ENCODE peak calls at places on chromosomes 6 and 20, in four cellular contexts. One of them, this sample, is unnamed.
A peak's percentile ranks its signal among the peaks of the same experiment; 100 is the strongest.

GRCh38 chr6:52642381-52642780 is 28.5 kb upstream of the TMEM14A start:
- DNase-seq in GM12878: no peak
- DNase-seq in K562: no peak
- DNase-seq in H1: no peak
- DNase-seq in this sample: no peak

GRCh38 chr6:136508701-136509387 is 41.4 kb downstream of the MAP7 start:
- DNase-seq in K562: no peak
- DNase-seq in GM12878: no peak
- DNase-seq in H1: no peak
- DNase-seq in this sample: no peak

GRCh38 chr6:74333406-74333805 is 637.4 kb downstream of the CD109 start:
- DNase-seq in K562: no peak
- DNase-seq in H1: no peak
- DNase-seq in GM12878: no peak
- DNase-seq in this sample: no peak

GRCh38 chr20:45290677-45291355 is 15.8 kb upstream of the RBPJL start:
- DNase-seq in H1: peak; percentile 90
- DNase-seq in K562: peak; percentile 73
- DNase-seq in GM12878: no peak
- DNase-seq in this sample: peak; percentile 76

GRCh38 chr6:15588966-15589634 is 73.7 kb downstream of the DTNBP1 start:
- DNase-seq in GM12878: no peak
- DNase-seq in K562: no peak
- DNase-seq in H1: no peak
- DNase-seq in this sample: no peak

GRCh38 chr6:134080171-134080795 is 27.9 kb upstream of the SLC2A12 start:
- DNase-seq in K562: no peak
- DNase-seq in GM12878: no peak
- DNase-seq in H1: no peak
- DNase-seq in this sample: no peak

GRCh38 chr20:15339264-15339663 is 1001.9 kb upstream of the FLRT3 start:
- DNase-seq in H1: no peak
- DNase-seq in K562: no peak
- DNase-seq in GM12878: no peak
- DNase-seq in this sample: no peak

GRCh38 chr20:20780127-20780822 is 67.8 kb upstream of the RALGAPA2 start:
- DNase-seq in H1: no peak
- DNase-seq in K562: no peak
- DNase-seq in GM12878: peak; percentile 15
- DNase-seq in this sample: peak; percentile 21

GRCh38 chr6:163415620-163416379 is 1.3 kb downstream of the QKI start:
- DNase-seq in K562: peak; percentile 39
- DNase-seq in H1: no peak
- DNase-seq in GM12878: peak; percentile 72
- DNase-seq in this sample: peak; percentile 53

DNA sequence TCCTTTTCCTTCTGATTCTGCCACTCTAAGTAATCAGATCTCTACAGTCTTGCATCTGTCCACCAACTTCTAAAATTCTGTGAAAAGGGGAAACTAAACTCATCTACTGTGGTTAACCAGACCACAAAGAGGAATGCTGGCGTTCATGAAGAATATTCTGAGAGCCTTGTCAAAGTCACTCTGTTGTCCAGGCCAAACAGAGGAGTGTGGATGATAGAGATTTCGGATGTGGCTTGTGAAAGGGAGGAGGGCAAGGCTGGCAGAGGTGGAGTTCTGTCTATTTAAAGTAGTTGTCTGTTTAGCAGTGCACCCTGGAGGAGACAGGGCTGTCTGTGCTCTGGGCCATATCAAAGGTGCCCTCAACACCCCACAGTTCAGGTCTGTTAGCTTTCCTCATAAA is 33.9 kb downstream of the CCN2 start:
- DNase-seq in H1: no peak
- DNase-seq in GM12878: no peak
- DNase-seq in K562: no peak
- DNase-seq in this sample: no peak
- TF ChIP-seq CEBPB in H1: no peak
- TF ChIP-seq CEBPB in GM12878: no peak
- TF ChIP-seq CEBPB in K562: no peak
- TF ChIP-seq CEBPB in this sample: no peak

GRCh38 chr6:158471339-158471738 is 88.6 kb upstream of the TMEM181 start:
- DNase-seq in H1: no peak
- DNase-seq in GM12878: no peak
- DNase-seq in K562: no peak
- DNase-seq in this sample: no peak

GRCh38 chr6:158476389-158476788 is 83.5 kb upstream of the TMEM181 start:
- DNase-seq in K562: no peak
- DNase-seq in GM12878: peak; percentile 45
- DNase-seq in H1: no peak
- DNase-seq in this sample: no peak

GRCh38 chr6:158472453-158472852 is 87.4 kb upstream of the TMEM181 start:
- DNase-seq in H1: no peak
- DNase-seq in GM12878: no peak
- DNase-seq in K562: no peak
- DNase-seq in this sample: no peak

GRCh38 chr6:158475344-158476302 is 84.3 kb upstream of the TMEM181 start:
- DNase-seq in H1: no peak
- DNase-seq in GM12878: peak; percentile 88
- DNase-seq in K562: peak; percentile 47
- DNase-seq in this sample: no peak

DNA sequence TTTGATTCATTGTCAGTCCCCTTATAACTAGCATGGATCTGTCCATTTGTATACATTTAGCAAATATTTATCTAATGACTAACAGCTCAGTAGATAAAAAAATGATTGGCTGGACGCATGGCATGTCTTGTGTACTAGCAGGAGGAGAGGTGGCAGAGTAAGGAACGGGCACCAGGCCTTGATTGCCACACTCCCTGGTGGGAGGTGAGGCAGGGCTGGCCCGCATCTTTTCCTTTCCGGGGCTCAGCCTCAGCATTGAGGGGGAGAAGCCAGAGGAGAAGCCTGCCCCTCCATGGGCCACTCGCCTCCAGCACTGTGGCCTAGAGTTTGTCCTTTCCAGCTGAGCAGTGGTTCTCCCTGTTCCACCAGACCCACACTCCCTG is 84.9 kb upstream of the TMEM181 start:
- DNase-seq in H1: no peak
- DNase-seq in GM12878: no peak
- DNase-seq in K562: no peak
- DNase-seq in this sample: peak; percentile 20
- TF ChIP-seq HDAC6 in H1: no peak
- TF ChIP-seq HDAC6 in GM12878: no peak
- TF ChIP-seq HDAC6 in K562: no peak
- TF ChIP-seq HDAC6 in this sample: no peak

GRCh38 chr20:618980-619379 is 8.9 kb upstream of the TCF15 start:
- DNase-seq in H1: no peak
- DNase-seq in GM12878: no peak
- DNase-seq in K562: no peak
- DNase-seq in this sample: peak; percentile 81
- TF ChIP-seq CEBPB in H1: no peak
- TF ChIP-seq CEBPB in GM12878: no peak
- TF ChIP-seq CEBPB in K562: no peak
- TF ChIP-seq CEBPB in this sample: no peak

GRCh38 chr20:60209048-60209447 is 250.8 kb downstream of the CDH26 start:
- DNase-seq in K562: no peak
- DNase-seq in H1: no peak
- DNase-seq in GM12878: no peak
- DNase-seq in this sample: no peak

GRCh38 chr20:60213126-60213893 is 255.1 kb downstream of the CDH26 start:
- DNase-seq in GM12878: no peak
- DNase-seq in K562: no peak
- DNase-seq in H1: no peak
- DNase-seq in this sample: no peak

GRCh38 chr20:60212695-60213094 is 254.5 kb downstream of the CDH26 start:
- DNase-seq in H1: no peak
- DNase-seq in K562: no peak
- DNase-seq in GM12878: no peak
- DNase-seq in this sample: no peak

GRCh38 chr20:60211618-60212463 is 253.6 kb downstream of the CDH26 start:
- DNase-seq in GM12878: no peak
- DNase-seq in K562: no peak
- DNase-seq in H1: no peak
- DNase-seq in this sample: no peak

DNA sequence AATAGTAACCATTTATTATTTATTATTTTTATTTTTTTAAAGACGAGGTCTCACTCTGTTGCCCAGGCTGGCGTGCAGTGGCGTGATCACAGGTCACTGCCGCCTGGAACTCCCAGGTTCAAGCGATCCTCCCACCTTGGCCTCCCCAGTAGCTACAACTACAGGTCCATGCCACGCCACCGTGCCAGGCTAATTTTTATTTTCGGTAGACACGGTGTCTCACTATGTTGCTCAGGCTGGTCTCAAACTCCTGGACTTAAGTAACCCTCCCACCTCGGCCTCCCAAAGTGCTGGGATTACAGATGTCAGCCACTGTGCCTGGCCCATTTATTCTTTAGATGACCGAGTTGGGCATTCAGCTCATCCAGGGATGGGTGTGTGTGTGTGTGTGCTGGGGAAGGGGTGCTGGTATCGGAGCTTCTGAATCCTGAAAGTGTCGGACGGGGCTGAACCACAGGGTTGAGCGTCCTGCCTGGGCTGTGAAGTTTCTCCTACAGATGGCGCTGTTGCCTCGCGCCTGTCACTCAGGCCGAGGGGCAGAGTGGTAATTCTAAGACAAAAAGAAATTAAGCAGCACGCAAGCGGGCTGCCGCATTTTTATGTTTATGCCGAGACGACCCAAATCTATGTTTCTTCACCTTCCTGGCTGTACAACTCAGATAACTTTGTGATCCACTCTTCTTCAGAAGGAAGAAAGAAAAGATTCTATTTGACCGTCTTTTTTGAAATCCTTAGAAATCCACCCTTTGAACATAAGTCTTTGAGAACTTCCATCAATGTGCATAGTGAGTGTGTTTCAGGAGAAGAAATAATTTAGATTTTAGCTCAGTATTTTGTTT is 252.8 kb downstream of the CDH26 start:
- DNase-seq in K562: peak; percentile 75
- DNase-seq in H1: peak; percentile 90
- DNase-seq in GM12878: no peak
- DNase-seq in this sample: peak; percentile 44
- TF ChIP-seq HDAC6 in K562: no peak
- TF ChIP-seq HDAC6 in H1: no peak
- TF ChIP-seq HDAC6 in GM12878: no peak
- TF ChIP-seq HDAC6 in this sample: no peak

DNA sequence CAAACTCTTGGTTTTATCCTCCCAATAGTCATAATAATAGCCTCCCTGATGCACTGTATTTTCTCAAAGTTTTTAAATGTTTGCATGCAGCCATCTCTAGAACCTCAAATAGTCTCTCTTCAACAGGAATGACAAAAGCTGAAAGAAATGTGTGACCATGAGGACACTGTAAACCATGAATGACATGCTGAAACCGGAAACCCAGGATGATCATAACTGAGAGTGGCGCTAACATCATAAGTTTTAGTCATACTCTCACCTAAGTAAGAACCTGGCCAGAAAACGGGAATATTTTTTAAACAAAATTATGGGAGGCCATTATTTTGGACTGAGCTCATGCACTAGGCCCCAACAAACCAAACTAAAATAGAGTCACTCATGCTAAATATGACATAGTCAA is 278.4 kb upstream of the STXBP5 start:
- DNase-seq in GM12878: no peak
- DNase-seq in H1: no peak
- DNase-seq in K562: no peak
- DNase-seq in this sample: no peak
- TF ChIP-seq CEBPB in GM12878: no peak
- TF ChIP-seq CEBPB in H1: no peak
- TF ChIP-seq CEBPB in K562: no peak
- TF ChIP-seq CEBPB in this sample: no peak

GRCh38 chr6:49937811-49938210 is 26.2 kb downstream of the DEFB114 start:
- DNase-seq in GM12878: no peak
- DNase-seq in H1: no peak
- DNase-seq in K562: no peak
- DNase-seq in this sample: no peak
- TF ChIP-seq HDAC6 in GM12878: no peak
- TF ChIP-seq HDAC6 in H1: no peak
- TF ChIP-seq HDAC6 in K562: no peak
- TF ChIP-seq HDAC6 in this sample: no peak

DNA sequence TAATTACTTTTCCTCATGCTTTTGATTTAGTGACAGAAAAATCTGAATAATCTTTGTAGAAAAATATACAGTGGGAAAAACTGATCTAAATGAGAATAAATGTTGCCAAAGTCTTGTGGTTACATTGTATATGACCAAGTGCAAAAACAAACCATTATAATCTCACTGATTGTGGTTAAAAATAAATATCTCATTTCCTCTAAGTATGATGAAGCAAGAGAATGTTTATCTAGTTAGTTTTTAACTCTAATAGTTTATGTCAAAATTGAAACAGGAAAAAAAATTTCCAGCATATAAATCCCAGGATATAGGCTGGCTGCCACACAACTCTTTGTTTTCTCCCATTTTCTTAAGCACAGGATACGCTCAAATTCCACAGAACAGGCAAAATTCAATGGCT is 392.7 kb upstream of the ID4 start:
- DNase-seq in K562: no peak
- DNase-seq in H1: no peak
- DNase-seq in GM12878: no peak
- DNase-seq in this sample: no peak
- TF ChIP-seq CEBPB in K562: no peak
- TF ChIP-seq CEBPB in H1: no peak
- TF ChIP-seq CEBPB in GM12878: no peak
- TF ChIP-seq CEBPB in this sample: no peak